ENCODE peak calls at places on chromosomes 11 and 22, in ten cellular contexts. U is SW 1271, R is stromal cell of bone marrow, X is AG09309, J is HCT116, G is astrocyte of the hippocampus, A is DMS153, L is DMS79, D is osteocyte, V is stomach. W is an unnamed sample.

GRCh38 chr22:24995649-24996180 is 43.2 kb downstream of the KIAA1671 start:
- DNase-seq in U (no peak), R (no peak), X (no peak), J (no peak), G (no peak), A (no peak), L (no peak), D (no peak), V (no peak), W (no peak)

GRCh38 chr11:96863520-96863919 is 473.7 kb downstream of the JRKL start:
- DNase-seq in U (no peak), R (no peak), X (no peak), J (no peak), G (no peak), A (no peak), L (no peak), D (no peak), V (no peak), W (no peak)

GRCh38 chr11:122721201-122721963 is 65.9 kb downstream of the UBASH3B start:
- DNase-seq in U (no peak), R (no peak), X (no peak), J (no peak), G (peak), A (no peak), L (no peak), D (no peak), V (no peak), W (no peak)

GRCh38 chr11:34277166-34277565 is 80.6 kb downstream of the ABTB2 start:
- DNase-seq in U (no peak), R (no peak), X (no peak), J (no peak), G (no peak), A (no peak), L (no peak), D (no peak), V (no peak), W (no peak)

GRCh38 chr11:2621919-2622318 is 77.9 kb downstream of the KCNQ1OT1 start:
- DNase-seq in U (no peak), R (no peak), X (no peak), J (no peak), G (no peak), A (no peak), L (no peak), D (no peak), V (no peak), W (no peak)

GRCh38 chr22:44164031-44164430 is 16.7 kb upstream of the PARVG start:
- DNase-seq in U (no peak), R (no peak), X (no peak), J (no peak), G (no peak), A (no peak), L (no peak), D (no peak), V (no peak), W (no peak)

GRCh38 chr11:104772806-104773241 is 125.4 kb downstream of the CASP12 start:
- DNase-seq in U (peak), R (peak), X (peak), J (peak), G (peak), A (no peak), L (no peak), D (no peak), V (no peak), W (peak)

GRCh38 chr22:20418211-20418788 is 19.3 kb downstream of the SCARF2 start:
- DNase-seq in U (no peak), R (peak), X (no peak), J (peak), G (peak), A (peak), L (no peak), D (peak), V (peak), W (peak)

GRCh38 chr11:12543596-12544415 is 130.4 kb upstream of the TEAD1 start:
- DNase-seq in U (no peak), R (no peak), X (no peak), J (no peak), G (no peak), A (no peak), L (no peak), D (peak), V (peak), W (no peak)

GRCh38 chr11:71499546-71499945 is 27.5 kb upstream of the KRTAP5-7 start:
- DNase-seq in U (no peak), R (no peak), X (no peak), J (no peak), G (no peak), A (no peak), L (no peak), D (peak), V (peak), W (no peak)

GRCh38 chr22:43777204-43777671 is 34.9 kb downstream of the EFCAB6 start:
- DNase-seq in U (no peak), R (peak), X (peak), J (no peak), G (peak), A (no peak), L (no peak), D (no peak), V (no peak), W (no peak)

GRCh38 chr11:64810891-64811272 is 531 bp upstream of the MEN1 start:
- DNase-seq in U (no peak), R (no peak), X (no peak), J (no peak), G (no peak), A (peak), L (no peak), D (no peak), V (peak), W (no peak)

GRCh38 chr11:115500547-115501503 is 3.4 kb downstream of the CADM1 start:
- DNase-seq in U (no peak), R (no peak), X (no peak), J (no peak), G (peak), A (peak), L (peak), D (no peak), V (no peak), W (no peak)

GRCh38 chr11:61054513-61054912 is 47.8 kb upstream of the CD5 start:
- DNase-seq in U (no peak), R (no peak), X (no peak), J (no peak), G (no peak), A (no peak), L (no peak), D (no peak), V (peak), W (no peak)

GRCh38 chr11:114141863-114142590 is 82.5 kb downstream of the ZBTB16 start:
- DNase-seq in U (no peak), R (no peak), X (no peak), J (no peak), G (no peak), A (no peak), L (no peak), D (no peak), V (no peak), W (no peak)

GRCh38 chr11:76783294-76783900 is at the start of gene TSKU:
- DNase-seq in U (no peak), R (no peak), X (no peak), J (no peak), G (no peak), A (no peak), L (peak), D (no peak), V (no peak), W (peak)

GRCh38 chr11:110000045-110000502 is 93.1 kb upstream of the ZC3H12C start:
- DNase-seq in U (no peak), R (peak), X (peak), J (peak), G (peak), A (no peak), L (peak), D (no peak), V (no peak), W (no peak)

GRCh38 chr11:1756024-1756561 is 5.7 kb upstream of the IFITM10 start:
- DNase-seq in U (no peak), R (no peak), X (no peak), J (no peak), G (no peak), A (no peak), L (no peak), D (no peak), V (peak), W (no peak)

GRCh38 chr11:65791719-65792213 is 4.9 kb downstream of the OVOL1 start:
- DNase-seq in U (no peak), R (no peak), X (no peak), J (no peak), G (no peak), A (peak), L (peak), D (no peak), V (peak), W (no peak)

GRCh38 chr11:70505761-70506657 is 107.7 kb downstream of the CTTN start:
- DNase-seq in U (no peak), R (no peak), X (no peak), J (no peak), G (no peak), A (no peak), L (no peak), D (no peak), V (no peak), W (no peak)

GRCh38 chr11:57001674-57002401 is 13.1 kb downstream of the OR5AK2 start:
- DNase-seq in U (no peak), R (no peak), X (no peak), J (no peak), G (peak), A (no peak), L (no peak), D (no peak), V (no peak), W (no peak)

GRCh38 chr11:64084962-64085710 is 49.4 kb downstream of the FLRT1 start:
- DNase-seq in U (no peak), R (no peak), X (no peak), J (no peak), G (no peak), A (no peak), L (no peak), D (no peak), V (peak), W (peak)

GRCh38 chr11:33402066-33402465 is 144.9 kb downstream of the HIPK3 start:
- DNase-seq in U (no peak), R (no peak), X (no peak), J (no peak), G (no peak), A (no peak), L (peak), D (peak), V (no peak), W (peak)

GRCh38 chr11:102912482-102912830 is 37.7 kb upstream of the MMP12 start:
- DNase-seq in U (no peak), R (no peak), X (no peak), J (no peak), G (no peak), A (no peak), L (no peak), D (no peak), V (no peak), W (no peak)

GRCh38 chr11:110410638-110411037 is 19.1 kb upstream of the FDX1 start:
- DNase-seq in U (no peak), R (no peak), X (no peak), J (no peak), G (no peak), A (no peak), L (no peak), D (no peak), V (no peak), W (no peak)

GRCh38 chr11:17927643-17928343 is 85.1 kb downstream of the SERGEF start:
- DNase-seq in U (no peak), R (peak), X (peak), J (no peak), G (no peak), A (no peak), L (peak), D (no peak), V (no peak), W (no peak)

GRCh38 chr11:100849009-100849913 is 162.2 kb downstream of the ARHGAP42 start:
- DNase-seq in U (no peak), R (peak), X (peak), J (no peak), G (no peak), A (no peak), L (no peak), D (no peak), V (no peak), W (no peak)

GRCh38 chr22:42189761-42190160 is 59.2 kb upstream of the CYP2D6 start:
- DNase-seq in U (no peak), R (no peak), X (no peak), J (no peak), G (no peak), A (no peak), L (no peak), D (no peak), V (no peak), W (no peak)

GRCh38 chr11:10288316-10288715 is 5.7 kb downstream of the SBF2 start:
- DNase-seq in U (no peak), R (no peak), X (no peak), J (no peak), G (no peak), A (no peak), L (no peak), D (no peak), V (no peak), W (no peak)

GRCh38 chr11:69925366-69926196 is 106.4 kb upstream of the FGF3 start:
- DNase-seq in U (no peak), R (no peak), X (no peak), J (no peak), G (no peak), A (no peak), L (no peak), D (no peak), V (no peak), W (no peak)

GRCh38 chr11:67195971-67196418 is 70.3 kb upstream of the GRK2 start:
- DNase-seq in U (no peak), R (peak), X (peak), J (no peak), G (no peak), A (no peak), L (no peak), D (no peak), V (no peak), W (no peak)

GRCh38 chr11:109954534-109954933 is 138.7 kb upstream of the ZC3H12C start:
- DNase-seq in U (no peak), R (no peak), X (no peak), J (no peak), G (no peak), A (no peak), L (no peak), D (no peak), V (no peak), W (no peak)

GRCh38 chr11:20351151-20351550 is 12.4 kb upstream of the HTATIP2 start:
- DNase-seq in U (no peak), R (no peak), X (no peak), J (no peak), G (no peak), A (no peak), L (no peak), D (no peak), V (no peak), W (no peak)

GRCh38 chr11:44005956-44006355 is 41.8 kb upstream of the ACCSL start:
- DNase-seq in U (no peak), R (no peak), X (no peak), J (no peak), G (no peak), A (no peak), L (no peak), D (peak), V (peak), W (no peak)

GRCh38 chr22:39960791-39961746 is 872 bp downstream of the TMA7B start:
- DNase-seq in U (no peak), R (peak), X (peak), J (no peak), G (peak), A (no peak), L (no peak), D (no peak), V (peak), W (no peak)

GRCh38 chr11:107009190-107009589 is 9.1 kb downstream of the GUCY1A2 start:
- DNase-seq in U (no peak), R (no peak), X (no peak), J (no peak), G (no peak), A (no peak), L (no peak), D (no peak), V (no peak), W (no peak)

GRCh38 chr11:113457784-113458183 is 17.4 kb downstream of the DRD2 start:
- DNase-seq in U (no peak), R (no peak), X (no peak), J (no peak), G (no peak), A (no peak), L (no peak), D (no peak), V (no peak), W (no peak)

W was measured in SK-N-DZ.